ENCODE peak calls at places on chromosomes 2 and 18, in eight cellular contexts. O is stimulated activated CD4-positive, alpha-beta T cell treated with anti-CD3 and anti-CD28 coated beads, Interleukin-2, amount 100 ng/mL, for 48 hours; A is stimulated activated effector memory CD8-positive, alpha-beta T cell treated with anti-CD3 and anti-CD28 coated beads, Interleukin-12 subunit alpha, Interleukin-12 subunit beta, amount 100 ng/mL, for 72 hours; J is A549; G is HEK293T; Y is foreskin fibroblast; E is kidney glomerular epithelial cell; F is ELR. Q is an unnamed sample.

GRCh38 chr2:10273215-10274175 is 29.2 kb upstream of the HPCAL1 start:
- DNase-seq in G (no peak), Y (no peak), A (no peak), F (no peak), E (no peak), J (no peak), O (no peak), Q (no peak)

GRCh38 chr2:26008851-26009566 is 24.9 kb upstream of the RAB10 start:
- DNase-seq in O (no peak), A (no peak), J (peak), E (peak), F (peak), G (no peak), Y (peak), Q (peak)

GRCh38 chr2:107036293-107036692 is 150.3 kb upstream of the ST6GAL2 start:
- DNase-seq in Y (no peak), J (no peak), G (no peak), O (no peak), F (no peak), A (no peak), E (no peak), Q (no peak)

GRCh38 chr2:1997976-1998375 is 253.7 kb upstream of the PXDN start:
- DNase-seq in F (no peak), A (no peak), Y (no peak), G (no peak), E (no peak), O (no peak), J (no peak), Q (no peak)

GRCh38 chr2:201235865-201236811 is 24.2 kb upstream of the CASP8 start:
- DNase-seq in E (peak), J (peak), F (peak), Y (peak), G (peak), O (peak), A (no peak), Q (peak)

GRCh38 chr2:134124047-134124753 is 129.7 kb upstream of the MGAT5 start:
- DNase-seq in E (no peak), J (no peak), G (no peak), Y (peak), O (no peak), A (no peak), F (no peak), Q (no peak)

GRCh38 chr2:119808516-119809147 is 48.9 kb downstream of the PTPN4 start:
- DNase-seq in A (no peak), F (peak), J (no peak), O (no peak), E (no peak), Y (peak), G (no peak), Q (no peak)

GRCh38 chr2:226077031-226077430 is 677.5 kb downstream of the NYAP2 start:
- DNase-seq in A (no peak), E (no peak), Y (peak), G (no peak), J (no peak), F (peak), O (no peak), Q (peak)

GRCh38 chr2:239991689-239992314 is 33.3 kb downstream of the NDUFA10 start:
- DNase-seq in F (peak), O (no peak), G (peak), J (peak), E (peak), A (no peak), Y (peak), Q (peak)

GRCh38 chr2:179768765-179769164 is 92.6 kb downstream of the ZNF385B start:
- DNase-seq in J (no peak), F (no peak), E (peak), A (no peak), Y (peak), G (no peak), O (no peak), Q (no peak)

GRCh38 chr2:226797989-226798421 is 1.6 kb downstream of the IRS1 start:
- DNase-seq in A (no peak), E (no peak), Y (no peak), F (peak), J (no peak), O (no peak), G (no peak), Q (no peak)

GRCh38 chr2:13584020-13584419 is 867.3 kb downstream of the TRIB2 start:
- DNase-seq in J (no peak), A (no peak), G (no peak), Y (no peak), F (no peak), E (no peak), O (no peak), Q (no peak)

GRCh38 chr2:45370367-45370766 is 240.7 kb downstream of the SRBD1 start:
- DNase-seq in F (no peak), E (no peak), J (no peak), O (no peak), Y (peak), G (no peak), A (no peak), Q (no peak)

GRCh38 chr18:63073481-63073880 is 246.1 kb downstream of the BCL2 start:
- DNase-seq in F (no peak), G (no peak), E (no peak), A (no peak), Y (no peak), J (peak), O (no peak), Q (no peak)

GRCh38 chr2:234816491-234816890 is 135.3 kb upstream of the SH3BP4 start:
- DNase-seq in O (no peak), F (no peak), E (no peak), A (no peak), G (no peak), J (no peak), Y (no peak), Q (no peak)

GRCh38 chr2:230852113-230852512 is 12.6 kb upstream of the ITM2C start:
- DNase-seq in A (no peak), J (no peak), O (no peak), E (no peak), Y (no peak), G (no peak), F (no peak), Q (no peak)

GRCh38 chr2:6877402-6878305 is at the start of gene RSAD2:
- DNase-seq in O (no peak), E (peak), Y (peak), F (peak), A (no peak), G (no peak), J (no peak), Q (no peak)

GRCh38 chr18:29496276-29496675 is 1319.3 kb upstream of the CDH2 start:
- DNase-seq in O (no peak), E (no peak), A (no peak), J (no peak), G (no peak), F (no peak), Y (no peak), Q (no peak)

GRCh38 chr2:136235451-136236418 is 117.8 kb upstream of the CXCR4 start:
- DNase-seq in G (no peak), A (no peak), E (peak), F (peak), J (peak), Y (peak), O (no peak), Q (no peak)

GRCh38 chr2:186516396-186516795 is 30.3 kb downstream of the ZC3H15 start:
- DNase-seq in J (no peak), A (no peak), Y (no peak), O (no peak), E (no peak), F (no peak), G (no peak), Q (no peak)

GRCh38 chr2:172859821-172860707 is 124.4 kb downstream of the RAPGEF4 start:
- DNase-seq in F (no peak), J (no peak), G (no peak), Y (peak), O (no peak), E (no peak), A (no peak), Q (no peak)

GRCh38 chr2:174796319-174796771 is 32.1 kb upstream of the CHRNA1 start:
- DNase-seq in E (no peak), J (no peak), F (no peak), O (no peak), Y (peak), A (no peak), G (no peak), Q (no peak)

GRCh38 chr2:71564361-71564760 is 111.0 kb downstream of the DYSF start:
- DNase-seq in G (no peak), A (no peak), F (no peak), E (no peak), J (no peak), O (no peak), Y (no peak), Q (no peak)

GRCh38 chr2:217989221-217989948 is 13.4 kb downstream of the TNS1 start:
- DNase-seq in A (no peak), Y (no peak), O (no peak), F (no peak), G (no peak), J (no peak), E (no peak), Q (no peak)

GRCh38 chr2:186535861-186536260 is 49.8 kb downstream of the ZC3H15 start:
- DNase-seq in F (no peak), G (no peak), Y (no peak), E (no peak), A (no peak), O (no peak), J (no peak), Q (no peak)

GRCh38 chr2:29782531-29782930 is 138.9 kb downstream of the ALK start:
- DNase-seq in J (no peak), F (no peak), A (no peak), E (no peak), O (no peak), G (no peak), Y (no peak), Q (no peak)

GRCh38 chr18:55592572-55592971 is 4.6 kb upstream of the TCF4 start:
- DNase-seq in E (no peak), F (no peak), G (no peak), J (no peak), O (no peak), Y (no peak), A (no peak), Q (no peak)

GRCh38 chr18:52766002-52766540 is 426.1 kb downstream of the DCC start:
- DNase-seq in G (no peak), A (no peak), Y (no peak), F (no peak), E (no peak), J (no peak), O (no peak), Q (no peak)

GRCh38 chr2:49105506-49105905 is 48.8 kb downstream of the FSHR start:
- DNase-seq in F (no peak), G (no peak), J (no peak), O (no peak), A (no peak), E (no peak), Y (no peak), Q (no peak)

GRCh38 chr2:98487101-98487805 is 42.6 kb downstream of the INPP4A start:
- DNase-seq in G (no peak), F (no peak), E (no peak), A (no peak), J (no peak), Y (no peak), O (no peak), Q (no peak)